ENCODE peak calls at places on chromosome 3, in five cellular contexts. One of them, this sample, is unnamed. For H3K4me1, the result is how much of the 10 kb centered on the place peaks cover.

GRCh38 chr3:37862219-37862711 is 585 bp downstream of the CTDSPL start:
- DNase-seq in endodermal cell: peak
- DNase-seq in psoas muscle: peak
- DNase-seq in effector memory CD4-positive, alpha-beta T cell: no peak
- DNase-seq in A549: peak
- DNase-seq in this sample: peak

GRCh38 chr3:183539821-183540220 is 15.7 kb downstream of the KLHL6 start:
- DNase-seq in effector memory CD4-positive, alpha-beta T cell: no peak
- DNase-seq in A549: no peak
- DNase-seq in psoas muscle: no peak
- DNase-seq in endodermal cell: no peak
- DNase-seq in this sample: no peak

GRCh38 chr3:67000006-67000405 is 1.9 kb downstream of the KBTBD8 start:
- DNase-seq in effector memory CD4-positive, alpha-beta T cell: no peak
- DNase-seq in A549: no peak
- DNase-seq in psoas muscle: no peak
- DNase-seq in endodermal cell: no peak
- DNase-seq in this sample: no peak

GRCh38 chr3:152192050-152192449 is 76.7 kb upstream of the MBNL1 start:
- DNase-seq in A549: no peak
- DNase-seq in endodermal cell: no peak
- DNase-seq in psoas muscle: no peak
- DNase-seq in effector memory CD4-positive, alpha-beta T cell: no peak
- DNase-seq in this sample: peak

GRCh38 chr3:115019900-115020299 is 127.2 kb downstream of the ZBTB20 start:
- DNase-seq in psoas muscle: no peak
- DNase-seq in endodermal cell: no peak
- DNase-seq in A549: no peak
- DNase-seq in effector memory CD4-positive, alpha-beta T cell: no peak
- DNase-seq in this sample: no peak

GRCh38 chr3:193080821-193081220 is 160.2 kb upstream of the PLAAT1 start:
- DNase-seq in endodermal cell: no peak
- DNase-seq in effector memory CD4-positive, alpha-beta T cell: no peak
- DNase-seq in A549: no peak
- DNase-seq in psoas muscle: no peak
- DNase-seq in this sample: no peak

GRCh38 chr3:48446425-48447193 is at the start of gene ATRIP:
- DNase-seq in endodermal cell: peak
- DNase-seq in effector memory CD4-positive, alpha-beta T cell: peak
- DNase-seq in A549: peak
- DNase-seq in psoas muscle: peak
- DNase-seq in this sample: peak

GRCh38 chr3:132569153-132569552 is 27.9 kb upstream of the ACKR4 start:
- DNase-seq in A549: no peak
- DNase-seq in psoas muscle: no peak
- DNase-seq in endodermal cell: no peak
- DNase-seq in effector memory CD4-positive, alpha-beta T cell: no peak
- DNase-seq in this sample: no peak

GRCh38 chr3:85821130-85821756 is 862.5 kb downstream of the CADM2 start:
- DNase-seq in effector memory CD4-positive, alpha-beta T cell: no peak
- DNase-seq in endodermal cell: peak
- DNase-seq in psoas muscle: no peak
- DNase-seq in A549: peak
- DNase-seq in this sample: no peak

GRCh38 chr3:124034016-124034808 is 42.3 kb upstream of the ROPN1 start:
- DNase-seq in endodermal cell: peak
- DNase-seq in psoas muscle: peak
- DNase-seq in effector memory CD4-positive, alpha-beta T cell: no peak
- DNase-seq in A549: no peak
- DNase-seq in this sample: peak

GRCh38 chr3:172209333-172210321 is 170.2 kb downstream of the FNDC3B start:
- DNase-seq in effector memory CD4-positive, alpha-beta T cell: no peak
- DNase-seq in endodermal cell: peak
- DNase-seq in A549: no peak
- DNase-seq in psoas muscle: peak
- DNase-seq in this sample: no peak

GRCh38 chr3:11373645-11374044 is 101.4 kb downstream of the ATG7 start:
- DNase-seq in psoas muscle: no peak
- DNase-seq in A549: no peak
- DNase-seq in endodermal cell: no peak
- DNase-seq in effector memory CD4-positive, alpha-beta T cell: no peak
- DNase-seq in this sample: no peak

GRCh38 chr3:39378092-39378491 is 5.1 kb upstream of the SLC25A38 start:
- DNase-seq in effector memory CD4-positive, alpha-beta T cell: peak
- DNase-seq in A549: peak
- DNase-seq in psoas muscle: no peak
- DNase-seq in endodermal cell: peak
- DNase-seq in this sample: peak

GRCh38 chr3:70298385-70298784 is 14.1 kb downstream of the MDFIC2 start:
- DNase-seq in endodermal cell: no peak
- DNase-seq in A549: no peak
- DNase-seq in psoas muscle: no peak
- DNase-seq in effector memory CD4-positive, alpha-beta T cell: no peak
- DNase-seq in this sample: no peak

GRCh38 chr3:61853912-61854311 is 292.5 kb downstream of the PTPRG start:
- DNase-seq in effector memory CD4-positive, alpha-beta T cell: no peak
- DNase-seq in A549: no peak
- DNase-seq in psoas muscle: no peak
- DNase-seq in endodermal cell: peak
- DNase-seq in this sample: no peak

GRCh38 chr3:36025232-36025631 is 355.1 kb upstream of the STAC start:
- DNase-seq in psoas muscle: no peak
- DNase-seq in A549: no peak
- DNase-seq in effector memory CD4-positive, alpha-beta T cell: no peak
- DNase-seq in endodermal cell: no peak
- DNase-seq in this sample: no peak

GRCh38 chr3:49665822-49666519 is 8.2 kb upstream of the APEH start:
- DNase-seq in effector memory CD4-positive, alpha-beta T cell: no peak
- DNase-seq in psoas muscle: no peak
- DNase-seq in endodermal cell: no peak
- DNase-seq in A549: no peak
- DNase-seq in this sample: no peak

GRCh38 chr3:8825153-8825825 is 55.9 kb upstream of the OXTR start:
- DNase-seq in psoas muscle: no peak
- DNase-seq in effector memory CD4-positive, alpha-beta T cell: no peak
- DNase-seq in endodermal cell: peak
- DNase-seq in A549: no peak
- DNase-seq in this sample: no peak
- H3K4me1 ChIP-seq in psoas muscle: under half
- H3K4me1 ChIP-seq in effector memory CD4-positive, alpha-beta T cell: under half
- H3K4me1 ChIP-seq in endodermal cell: under half
- H3K4me1 ChIP-seq in A549: under half
- H3K4me1 ChIP-seq in this sample: under half

DNA sequence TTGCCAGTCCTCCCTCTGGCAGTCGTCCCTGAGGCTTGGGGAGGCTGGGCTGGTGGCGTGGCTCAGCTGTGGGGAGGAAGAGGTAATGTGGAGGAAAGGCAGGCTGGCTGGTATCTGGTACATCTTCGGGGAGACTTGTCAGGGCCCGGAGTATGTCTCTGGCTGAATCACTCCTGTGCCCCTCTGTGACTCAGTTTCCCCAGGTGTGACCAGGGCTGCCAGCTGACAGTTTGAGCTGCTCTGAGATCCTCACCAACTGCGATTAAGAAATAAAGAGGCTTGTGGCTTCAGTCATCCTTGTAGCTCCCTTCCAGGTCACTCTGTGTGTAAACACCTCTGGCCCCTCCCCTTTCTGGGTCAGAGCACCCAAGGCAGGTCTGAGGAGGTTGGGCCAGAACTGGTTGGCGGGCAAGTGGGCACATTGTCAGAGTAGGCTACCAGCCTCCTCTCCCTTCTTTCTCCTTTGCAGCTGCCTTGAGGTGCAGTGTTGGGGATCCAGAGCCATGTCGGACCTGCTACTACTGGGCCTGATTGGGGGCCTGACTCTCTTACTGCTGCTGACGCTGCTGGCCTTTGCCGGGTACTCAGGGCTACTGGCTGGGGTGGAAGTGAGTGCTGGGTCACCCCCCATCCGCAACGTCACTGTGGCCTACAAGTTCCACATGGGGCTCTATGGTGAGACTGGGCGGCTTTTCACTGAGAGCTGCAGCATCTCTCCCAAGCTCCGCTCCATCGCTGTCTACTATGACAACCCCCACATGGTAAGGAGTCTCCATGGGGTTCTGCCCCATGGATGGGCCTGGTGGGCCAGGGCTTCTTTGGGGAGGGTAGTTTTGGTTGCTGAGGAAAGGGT is 3.0 kb downstream of the TEX264 start:
- DNase-seq in A549: no peak
- DNase-seq in endodermal cell: no peak
- DNase-seq in psoas muscle: no peak
- DNase-seq in effector memory CD4-positive, alpha-beta T cell: no peak
- DNase-seq in this sample: no peak
- H3K4me1 ChIP-seq in A549: under half
- H3K4me1 ChIP-seq in endodermal cell: under half
- H3K4me1 ChIP-seq in psoas muscle: under half
- H3K4me1 ChIP-seq in effector memory CD4-positive, alpha-beta T cell: half or more
- H3K4me1 ChIP-seq in this sample: half or more

GRCh38 chr3:44342191-44342790 is 3.7 kb downstream of the TCAIM start:
- DNase-seq in A549: no peak
- DNase-seq in endodermal cell: no peak
- DNase-seq in psoas muscle: no peak
- DNase-seq in effector memory CD4-positive, alpha-beta T cell: no peak
- DNase-seq in this sample: no peak

GRCh38 chr3:44339181-44339741 is 695 bp downstream of the TCAIM start:
- DNase-seq in A549: no peak
- DNase-seq in endodermal cell: no peak
- DNase-seq in psoas muscle: no peak
- DNase-seq in effector memory CD4-positive, alpha-beta T cell: no peak
- DNase-seq in this sample: no peak

GRCh38 chr3:44339990-44340389 is 1.4 kb downstream of the TCAIM start:
- DNase-seq in effector memory CD4-positive, alpha-beta T cell: no peak
- DNase-seq in psoas muscle: no peak
- DNase-seq in endodermal cell: no peak
- DNase-seq in A549: no peak
- DNase-seq in this sample: no peak

GRCh38 chr3:44338828-44339127 is 212 bp downstream of the TCAIM start:
- DNase-seq in effector memory CD4-positive, alpha-beta T cell: no peak
- DNase-seq in A549: no peak
- DNase-seq in psoas muscle: no peak
- DNase-seq in endodermal cell: no peak
- DNase-seq in this sample: no peak

DNA sequence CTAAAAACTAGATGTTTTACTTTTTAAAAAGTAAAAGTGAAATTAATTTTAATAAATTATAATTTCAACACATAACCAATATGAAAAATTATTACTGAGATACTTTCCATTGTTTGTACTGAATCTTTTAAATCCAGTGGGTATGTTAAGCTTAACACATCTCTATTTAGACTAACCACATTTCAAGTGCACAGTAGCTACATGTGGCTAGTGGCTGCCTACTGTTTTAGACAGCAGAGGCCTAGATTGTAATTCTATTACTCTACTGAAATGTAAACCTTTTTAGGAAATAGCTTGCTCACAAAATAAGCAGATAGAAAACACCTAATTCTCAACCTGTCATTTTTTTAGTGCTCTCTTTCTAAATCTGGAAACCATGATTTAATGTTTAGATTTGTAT is 4.9 kb downstream of the TCAIM start:
- DNase-seq in effector memory CD4-positive, alpha-beta T cell: no peak
- DNase-seq in psoas muscle: no peak
- DNase-seq in A549: no peak
- DNase-seq in endodermal cell: no peak
- DNase-seq in this sample: no peak
- H3K4me1 ChIP-seq in effector memory CD4-positive, alpha-beta T cell: under half
- H3K4me1 ChIP-seq in psoas muscle: under half
- H3K4me1 ChIP-seq in A549: under half
- H3K4me1 ChIP-seq in endodermal cell: under half
- H3K4me1 ChIP-seq in this sample: under half

GRCh38 chr3:31917303-31917903 is 63.7 kb downstream of the OSBPL10 start:
- DNase-seq in endodermal cell: no peak
- DNase-seq in psoas muscle: no peak
- DNase-seq in A549: no peak
- DNase-seq in effector memory CD4-positive, alpha-beta T cell: no peak
- DNase-seq in this sample: no peak
- H3K4me1 ChIP-seq in endodermal cell: under half
- H3K4me1 ChIP-seq in psoas muscle: under half
- H3K4me1 ChIP-seq in A549: under half
- H3K4me1 ChIP-seq in effector memory CD4-positive, alpha-beta T cell: under half
- H3K4me1 ChIP-seq in this sample: under half

This sample was measured in CD4-positive, alpha-beta memory T cell.